ENCODE peak calls at places on chromosomes 1 and 21, in four cellular contexts. B, G, X and W are unnamed samples.

GRCh38 chr1:243471026-243471685 is 215.3 kb downstream of the SDCCAG8 start:
- DNase-seq in G (no peak), X (no peak), B (no peak), W (no peak)

GRCh38 chr21:42191064-42191463 is 27.9 kb upstream of the ABCG1 start:
- DNase-seq in X (no peak), B (no peak), G (no peak), W (no peak)

GRCh38 chr1:39672551-39672947 is 642 bp upstream of the NT5C1A start:
- DNase-seq in B (peak; percentile 72), X (no peak), G (no peak), W (no peak)

GRCh38 chr1:233675394-233675793 is 61.5 kb downstream of the KCNK1 start:
- DNase-seq in G (no peak), X (no peak), B (no peak), W (no peak)

GRCh38 chr1:162135271-162135775 is 65.8 kb downstream of the NOS1AP start:
- DNase-seq in X (no peak), G (no peak), B (no peak), W (no peak)

GRCh38 chr1:86705633-86705985 is 1.2 kb downstream of the SH3GLB1 start:
- DNase-seq in X (no peak), G (peak; percentile 27), B (no peak), W (no peak)

GRCh38 chr1:160664573-160665051 is 17.8 kb upstream of the SLAMF1 start:
- DNase-seq in B (peak; percentile 53), X (no peak), G (peak; percentile 86), W (peak; percentile 27)

GRCh38 chr1:30088594-30089556 is 634.5 kb downstream of the MATN1 start:
- DNase-seq in X (no peak), B (no peak), G (no peak), W (no peak)

GRCh38 chr1:43705982-43706597 is 1.2 kb upstream of the ST3GAL3 start:
- DNase-seq in B (no peak), X (no peak), G (no peak), W (no peak)

GRCh38 chr1:227764019-227764391 is 28.8 kb downstream of the SNAP47 start:
- DNase-seq in X (peak; percentile 35), G (no peak), B (no peak), W (no peak)

GRCh38 chr1:232925421-232926202 is 24.8 kb upstream of the NTPCR start:
- DNase-seq in B (no peak), G (no peak), X (no peak), W (no peak)

GRCh38 chr1:96416690-96417444 is 304.7 kb upstream of the PTBP2 start:
- DNase-seq in B (peak; percentile 27), X (peak; percentile 28), G (no peak), W (no peak)

GRCh38 chr1:207463021-207463420 is 8.9 kb downstream of the CR2 start:
- DNase-seq in B (no peak), X (no peak), G (no peak), W (no peak)

GRCh38 chr1:245858683-245859509 is 648.2 kb downstream of the SMYD3 start:
- DNase-seq in G (no peak), B (no peak), X (peak; percentile 72), W (no peak)

GRCh38 chr1:83839566-83840173 is 159.3 kb downstream of the TTLL7 start:
- DNase-seq in X (peak; percentile 44), B (no peak), G (no peak), W (no peak)

GRCh38 chr1:171751208-171751607 is 9.3 kb upstream of the VAMP4 start:
- DNase-seq in B (no peak), G (no peak), X (no peak), W (no peak)

GRCh38 chr1:116255486-116255885 is 117.6 kb upstream of the ATP1A1 start:
- DNase-seq in G (no peak), X (no peak), B (no peak), W (no peak)

GRCh38 chr1:167130782-167131520 is 37.1 kb downstream of the STYXL2 start:
- DNase-seq in G (no peak), X (no peak), B (no peak), W (no peak)

GRCh38 chr1:1290238-1290731 is 10.0 kb downstream of the SCNN1D start:
- DNase-seq in X (no peak), G (peak; percentile 50), B (peak; percentile 76), W (no peak)

GRCh38 chr1:961132-961652 is 808 bp downstream of the KLHL17 start:
- DNase-seq in G (no peak), X (no peak), B (peak; percentile 72), W (no peak)

GRCh38 chr21:44054710-44055109 is 42.6 kb downstream of the TRAPPC10 start:
- DNase-seq in B (no peak), X (peak; percentile 56), G (no peak), W (no peak)

GRCh38 chr1:53579221-53580008 is 120.2 kb downstream of the DMRTB1 start:
- DNase-seq in G (no peak), X (no peak), B (no peak), W (no peak)

GRCh38 chr1:11920239-11920903 is 5.9 kb downstream of the KIAA2013 start:
- DNase-seq in X (no peak), B (no peak), G (no peak), W (no peak)

GRCh38 chr1:212691561-212692071 is 8.0 kb downstream of the BATF3 start:
- DNase-seq in B (peak; percentile 41), G (peak; percentile 91), X (no peak), W (no peak)